ENCODE peak calls at places on chromosomes 7 and 10, in five cellular contexts. Q is sigmoid colon, G is hepatocyte, O is colonic mucosa, M is HCT116. Z is an unnamed sample.

GRCh38 chr7:35036361-35037171 is 719 bp downstream of the DPY19L1 start:
- DNase-seq in O (peak; percentile 58), M (no peak), G (peak; percentile 74), Q (peak; percentile 77), Z (peak; percentile 51)

GRCh38 chr7:126698446-126698845 is 554.3 kb downstream of the GRM8 start:
- DNase-seq in G (no peak), O (no peak), Q (no peak), M (no peak), Z (no peak)

GRCh38 chr7:119842786-119843185 is 430.2 kb upstream of the KCND2 start:
- DNase-seq in O (no peak), Q (no peak), G (no peak), M (no peak), Z (no peak)

GRCh38 chr7:146539836-146540235 is 423.2 kb downstream of the CNTNAP2 start:
- DNase-seq in G (no peak), M (no peak), O (no peak), Q (no peak), Z (no peak)

GRCh38 chr10:86523348-86523747 is 1.8 kb upstream of the WAPL start:
- DNase-seq in G (no peak), M (peak; percentile 19), O (no peak), Q (no peak), Z (no peak)

GRCh38 chr7:76302299-76303056 is at the start of gene HSPB1:
- DNase-seq in G (peak; percentile 92), M (peak; percentile 79), Q (peak; percentile 99), O (peak; percentile 96), Z (peak; percentile 97)

GRCh38 chr7:146216371-146217041 is 99.9 kb downstream of the CNTNAP2 start:
- DNase-seq in Q (no peak), M (no peak), G (no peak), O (no peak), Z (no peak)

GRCh38 chr10:78471723-78472541 is 438.3 kb downstream of the RPS24 start:
- DNase-seq in G (peak; percentile 50), M (no peak), O (peak; percentile 13), Q (peak; percentile 87), Z (no peak)

GRCh38 chr7:12062062-12062461 is 149.0 kb upstream of the TMEM106B start:
- DNase-seq in O (no peak), M (no peak), Q (no peak), G (no peak), Z (no peak)

GRCh38 chr10:121405549-121405948 is 192.7 kb downstream of the FGFR2 start:
- DNase-seq in O (no peak), M (no peak), Q (no peak), G (no peak), Z (no peak)

GRCh38 chr7:13908667-13909382 is 80.6 kb downstream of the ETV1 start:
- DNase-seq in Q (no peak), M (peak; percentile 68), G (no peak), O (no peak), Z (no peak)

GRCh38 chr10:48658889-48659269 is 25.8 kb upstream of the WDFY4 start:
- DNase-seq in M (no peak), G (no peak), Q (no peak), O (no peak), Z (no peak)
- H3K4me1 ChIP-seq in M (no peaks in the 10 kb centered on the region), G (peaks cover 5% of the 10 kb centered on the region), Q (peaks cover 16% of the 10 kb centered on the region), O (no peaks in the 10 kb centered on the region), Z (no peaks in the 10 kb centered on the region)

GRCh38 chr7:158037211-158037610 is 550.4 kb downstream of the PTPRN2 start:
- DNase-seq in Q (no peak), G (no peak), M (no peak), O (no peak), Z (no peak)
- TF ChIP-seq CTCF in Q (no peak), G (no peak), M (no peak), O (no peak), Z (no peak)

DNA sequence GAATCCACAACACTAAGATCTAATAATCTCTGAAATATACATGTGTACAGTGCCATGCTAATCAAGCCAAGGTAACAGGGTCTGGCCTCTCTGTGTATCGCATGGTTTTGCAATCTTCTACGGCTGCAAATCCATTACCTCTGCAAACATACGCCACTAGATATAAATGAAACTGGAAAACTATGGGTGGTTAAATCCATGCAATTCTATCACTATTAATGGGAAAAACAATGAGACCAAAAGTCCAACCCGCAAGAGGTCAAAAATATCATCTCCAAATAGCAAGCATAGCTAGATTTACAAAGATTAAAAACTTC is 22.9 kb downstream of the SGCE start:
- DNase-seq in Q (no peak), M (no peak), O (no peak), G (no peak), Z (no peak)
- H3K4me3 ChIP-seq in Q (no peak overlapping the region), M (no peak overlapping the region), O (no peak overlapping the region), G (no peak overlapping the region), Z (no peak overlapping the region)

GRCh38 chr10:124739119-124739921 is 4.9 kb downstream of the FAM53B start:
- DNase-seq in M (no peak), O (no peak), Q (peak; percentile 74), G (peak; percentile 29), Z (peak; percentile 40)
- H3K4me1 ChIP-seq in M (peaks cover 21% of the 10 kb centered on the region), O (peaks cover 52% of the 10 kb centered on the region), Q (peaks cover 88% of the 10 kb centered on the region), G (peaks cover 64% of the 10 kb centered on the region), Z (peaks cover 66% of the 10 kb centered on the region)

DNA sequence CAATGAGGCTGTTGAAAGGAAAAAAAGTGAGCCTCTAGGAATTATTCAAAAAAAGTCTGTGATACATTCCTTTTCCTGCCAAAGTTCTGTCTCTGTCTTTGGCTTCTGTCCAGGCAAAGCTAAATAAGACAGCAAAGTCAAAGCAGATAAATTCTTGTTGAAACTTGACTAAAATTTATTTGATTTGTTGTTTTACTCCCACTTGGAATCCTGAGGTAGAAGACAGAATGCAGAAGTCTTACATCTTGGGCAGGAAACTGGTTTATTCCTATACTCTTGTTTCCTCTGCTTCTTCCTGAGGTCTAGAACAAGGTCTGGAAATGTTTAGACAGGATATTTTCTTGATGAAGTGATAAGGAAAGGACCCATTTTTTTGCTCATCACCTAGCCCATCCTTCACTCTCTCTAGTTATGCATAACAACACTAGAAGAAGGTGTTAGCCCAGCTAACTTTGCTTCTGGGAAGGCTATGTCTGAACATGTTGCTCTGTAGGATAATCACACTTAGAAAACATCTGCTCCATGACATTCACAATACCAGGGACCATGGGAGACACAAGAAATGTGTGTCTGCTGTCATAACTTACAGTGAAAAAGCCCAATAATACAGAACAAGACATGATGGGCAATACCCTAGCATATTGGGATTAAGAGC is 14.1 kb upstream of the ZNF282 start:
- DNase-seq in M (no peak), Q (no peak), G (no peak), O (no peak), Z (no peak)
- TF ChIP-seq CTCF in M (no peak), Q (no peak), G (no peak), O (no peak), Z (no peak)

GRCh38 chr7:1502845-1503244 is 1.3 kb downstream of the INTS1 start:
- DNase-seq in O (no peak), Q (no peak), M (no peak), G (no peak), Z (no peak)
- H3K4me3 ChIP-seq in O (peak overlapping the region; percentile 98), Q (peak overlapping the region; percentile 95), M (peak overlapping the region; percentile 97), G (peak overlapping the region; percentile 92), Z (peak overlapping the region; percentile 95)

GRCh38 chr7:50372921-50373320 is 68.4 kb downstream of the IKZF1 start:
- DNase-seq in O (no peak), M (no peak), G (no peak), Q (no peak), Z (no peak)
- H3K4me1 ChIP-seq in O (no peaks in the 10 kb centered on the region), M (no peaks in the 10 kb centered on the region), G (no peaks in the 10 kb centered on the region), Q (no peaks in the 10 kb centered on the region), Z (no peaks in the 10 kb centered on the region)

DNA sequence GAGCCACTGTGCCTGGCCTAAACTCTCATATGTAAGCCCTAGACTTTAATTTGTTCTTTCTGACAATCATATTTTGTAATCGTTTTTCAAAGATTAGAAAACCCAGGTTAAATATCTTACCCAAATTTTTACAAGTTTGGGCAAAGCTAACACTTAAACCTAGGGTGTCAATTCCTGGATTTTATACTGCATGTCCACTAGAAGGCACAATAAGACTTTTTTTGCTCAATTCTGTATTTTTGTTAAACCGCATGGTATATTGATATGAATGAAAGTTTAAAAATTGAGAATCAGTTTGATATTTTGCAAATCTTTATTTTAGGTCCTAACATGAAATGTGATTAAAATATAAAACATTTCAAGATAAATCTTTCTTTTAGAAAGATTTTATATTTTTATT is 29.3 kb downstream of the DYNC2I1 start:
- DNase-seq in O (no peak), M (no peak), Q (no peak), G (no peak), Z (no peak)
- TF ChIP-seq CTCF in O (no peak), M (peak; percentile 41), Q (no peak), G (peak; percentile 52), Z (peak; percentile 27)

GRCh38 chr10:72943498-72944234 is 10.9 kb downstream of the PLA2G12B start:
- DNase-seq in G (no peak), M (no peak), O (no peak), Q (no peak), Z (no peak)

GRCh38 chr10:72948762-72949161 is 5.8 kb downstream of the PLA2G12B start:
- DNase-seq in G (no peak), M (no peak), Q (no peak), O (peak; percentile 25), Z (no peak)

GRCh38 chr10:72951760-72952159 is 2.8 kb downstream of the PLA2G12B start:
- DNase-seq in M (no peak), O (no peak), Q (no peak), G (peak; percentile 12), Z (no peak)

GRCh38 chr10:72952189-72952900 is 2.3 kb downstream of the PLA2G12B start:
- DNase-seq in Q (no peak), G (peak; percentile 51), M (no peak), O (no peak), Z (no peak)

DNA sequence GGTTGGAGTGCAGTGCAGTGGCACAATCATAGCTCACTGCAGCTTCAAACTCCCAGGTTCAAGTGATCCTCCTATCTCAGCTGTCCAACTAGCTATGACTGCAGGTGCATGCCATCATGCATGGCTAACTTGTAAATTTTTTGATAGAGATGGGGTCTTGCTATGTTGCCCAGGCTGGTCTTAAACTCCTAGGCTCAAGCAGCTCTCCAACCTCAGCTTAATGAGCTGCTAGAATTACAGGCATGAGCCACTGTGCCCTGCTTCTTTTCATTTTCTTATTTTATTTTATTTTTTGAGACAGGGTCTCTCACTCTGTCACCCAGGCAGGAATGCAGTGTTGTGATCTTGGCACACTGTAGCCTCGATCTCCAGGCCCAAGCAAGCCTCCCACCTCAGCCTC is 7.6 kb downstream of the PLA2G12B start:
- DNase-seq in G (no peak), Q (no peak), M (no peak), O (no peak), Z (no peak)
- H3K4me3 ChIP-seq in G (no peak overlapping the region), Q (no peak overlapping the region), M (no peak overlapping the region), O (no peak overlapping the region), Z (no peak overlapping the region)